ENCODE peak calls at places on chromosomes 4 and X, in seven cellular contexts. Y is progenitor cell of endocrine pancreas; Q is mammary epithelial cell; Z is keratinocyte; X is HL-60; J is CD4-positive, alpha-beta T cell; V is left ventricle myocardium inferior. N is an unnamed sample.

GRCh38 chr4:213971-214370 is 89.7 kb downstream of the ZNF718 start:
- DNase-seq in Y (no peak), Z (no peak), X (no peak), J (no peak), V (no peak), Q (peak; percentile 52), N (no peak)

GRCh38 chr4:65416875-65417274 is 253.4 kb downstream of the EPHA5 start:
- DNase-seq in V (peak; percentile 26), Q (no peak), X (no peak), J (no peak), Y (no peak), Z (no peak), N (no peak)

GRCh38 chrX:72526534-72527508 is 45.8 kb downstream of the HDAC8 start:
- DNase-seq in V (no peak), Y (no peak), Z (no peak), X (peak; percentile 69), Q (no peak), J (no peak), N (no peak)

GRCh38 chrX:103628386-103629290 is at the start of gene TCEAL1:
- DNase-seq in Q (peak; percentile 16), Y (peak; percentile 23), Z (no peak), J (peak; percentile 9), X (no peak), V (peak; percentile 47), N (peak; percentile 28)

GRCh38 chrX:46912673-46913491 is 661 bp downstream of the JADE3 start:
- DNase-seq in X (peak; percentile 38), J (peak; percentile 5), Z (no peak), Y (peak; percentile 59), V (peak; percentile 25), Q (peak; percentile 35), N (peak; percentile 61)

GRCh38 chr4:158870282-158871049 is 101.6 kb downstream of the FNIP2 start:
- DNase-seq in Z (no peak), V (no peak), J (no peak), Y (no peak), X (no peak), Q (no peak), N (no peak)

GRCh38 chrX:56788717-56789122 is 59.7 kb downstream of the NBDY start:
- DNase-seq in Q (no peak), V (no peak), Z (no peak), J (peak; percentile 68), X (no peak), Y (no peak), N (no peak)

GRCh38 chrX:102712216-102712966 is at the start of gene GPRASP2:
- DNase-seq in V (peak; percentile 60), X (no peak), J (no peak), Q (peak; percentile 24), Z (no peak), Y (peak; percentile 23), N (peak; percentile 36)

GRCh38 chrX:119686087-119686639 is 6.8 kb downstream of the SEPTIN6 start:
- DNase-seq in V (no peak), Q (no peak), J (no peak), X (no peak), Z (no peak), Y (no peak), N (no peak)

GRCh38 chr4:108008721-108009120 is 19.0 kb downstream of the HADH start:
- DNase-seq in V (no peak), J (no peak), Y (no peak), X (peak; percentile 31), Q (peak; percentile 79), Z (no peak), N (no peak)

GRCh38 chr4:52234539-52235174 is 183.6 kb downstream of the SPATA18 start:
- DNase-seq in X (no peak), V (no peak), Z (no peak), J (no peak), Q (peak; percentile 41), Y (no peak), N (no peak)

GRCh38 chr4:3671571-3672464 is 94.4 kb upstream of the ADRA2C start:
- DNase-seq in Q (no peak), Z (no peak), V (no peak), Y (no peak), J (no peak), X (no peak), N (no peak)

GRCh38 chrX:19034025-19034424 is 50.1 kb upstream of the PHKA2 start:
- DNase-seq in X (no peak), Y (no peak), J (no peak), Z (no peak), Q (peak; percentile 15), V (no peak), N (no peak)

GRCh38 chr4:2186133-2186864 is 55.6 kb downstream of the HAUS3 start:
- DNase-seq in Z (no peak), V (no peak), Y (peak; percentile 23), Q (peak; percentile 58), X (no peak), J (no peak), N (peak; percentile 17)

GRCh38 chr4:169229571-169230028 is 41.2 kb downstream of the SH3RF1 start:
- DNase-seq in Y (no peak), J (no peak), Z (no peak), V (no peak), X (no peak), Q (peak; percentile 88), N (no peak)

GRCh38 chr4:113260671-113261070 is 211.2 kb downstream of the ANK2 start:
- DNase-seq in J (no peak), Z (no peak), Y (no peak), Q (no peak), X (no peak), V (no peak), N (no peak)

DNA sequence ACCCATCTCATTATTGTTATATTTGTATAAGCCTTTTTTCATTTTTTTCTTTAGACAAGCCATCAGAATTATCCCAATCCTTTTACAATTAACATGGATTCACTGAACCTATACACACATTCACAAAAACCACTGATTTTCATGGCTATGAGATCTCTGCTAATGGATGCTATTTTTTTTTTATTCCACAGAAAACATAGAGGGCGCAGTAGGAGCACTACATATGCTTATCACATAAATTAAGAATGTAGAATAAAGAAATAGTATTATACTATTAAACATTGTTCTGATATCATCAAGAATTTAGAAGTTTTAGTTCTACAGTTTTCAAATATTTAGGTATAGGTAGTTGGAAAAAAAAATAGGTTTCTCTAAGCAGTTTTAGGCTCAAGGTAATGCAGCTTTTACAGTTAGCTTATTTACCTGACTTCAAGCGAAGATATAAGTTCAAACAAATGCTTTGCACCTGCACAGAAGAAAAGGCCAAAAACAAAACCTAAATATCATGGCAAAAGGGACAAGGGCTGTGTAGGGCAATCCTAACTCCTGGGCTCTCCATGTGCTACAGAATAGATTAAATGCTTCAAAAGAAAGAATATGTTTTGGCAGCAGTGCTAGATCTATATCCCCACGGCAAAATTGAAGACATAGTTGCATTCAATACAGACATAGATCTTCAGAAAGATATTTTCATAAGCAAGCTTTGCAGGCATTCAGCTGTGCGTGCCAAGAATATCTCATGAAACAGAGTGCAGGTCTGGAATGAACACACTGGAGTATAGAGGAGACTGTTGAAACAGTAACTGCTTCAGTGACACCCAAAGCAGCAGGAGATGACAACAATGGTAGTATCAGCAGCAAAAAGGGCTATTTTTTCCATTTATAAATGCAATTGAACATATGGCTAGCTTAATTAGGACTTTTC is 1477.1 kb downstream of the ARAP2 start:
- DNase-seq in Q (no peak), Z (no peak), J (no peak), X (no peak), Y (no peak), V (no peak), N (no peak)
- TF ChIP-seq CTCF in Q (no peak), Z (no peak), J (no peak), X (no peak), Y (no peak), V (no peak), N (no peak)

DNA sequence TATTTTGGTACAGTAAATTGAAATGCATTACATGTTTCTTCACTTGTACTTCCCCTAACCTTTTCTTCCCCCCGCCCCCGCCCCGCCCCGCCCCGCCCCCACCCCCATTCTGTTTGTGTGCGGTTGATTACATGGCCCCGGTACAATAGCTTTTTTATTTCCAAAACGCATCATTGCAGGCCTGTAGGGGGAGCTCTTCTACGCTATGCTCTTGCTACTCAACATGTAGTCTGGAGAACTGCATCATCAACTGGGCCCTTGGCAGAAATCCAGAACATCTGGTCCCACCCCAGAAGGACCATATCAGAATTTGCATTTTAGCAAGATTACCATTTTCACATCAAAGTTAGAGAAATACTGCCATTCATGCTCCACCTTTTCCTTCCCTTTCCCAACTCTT is 333.3 kb upstream of the DDX53 start:
- DNase-seq in J (no peak), Z (no peak), Q (peak; percentile 14), V (no peak), Y (no peak), X (peak; percentile 29), N (peak; percentile 6)
- TF ChIP-seq CTCF in J (no peak), Z (no peak), Q (peak; percentile 29), V (no peak), Y (peak; percentile 23), X (no peak), N (peak; percentile 33)

GRCh38 chrX:906586-906985 is 276.0 kb downstream of the SHOX start:
- DNase-seq in Z (no peak), Y (no peak), Q (no peak), V (no peak), X (no peak), J (no peak), N (no peak)

DNA sequence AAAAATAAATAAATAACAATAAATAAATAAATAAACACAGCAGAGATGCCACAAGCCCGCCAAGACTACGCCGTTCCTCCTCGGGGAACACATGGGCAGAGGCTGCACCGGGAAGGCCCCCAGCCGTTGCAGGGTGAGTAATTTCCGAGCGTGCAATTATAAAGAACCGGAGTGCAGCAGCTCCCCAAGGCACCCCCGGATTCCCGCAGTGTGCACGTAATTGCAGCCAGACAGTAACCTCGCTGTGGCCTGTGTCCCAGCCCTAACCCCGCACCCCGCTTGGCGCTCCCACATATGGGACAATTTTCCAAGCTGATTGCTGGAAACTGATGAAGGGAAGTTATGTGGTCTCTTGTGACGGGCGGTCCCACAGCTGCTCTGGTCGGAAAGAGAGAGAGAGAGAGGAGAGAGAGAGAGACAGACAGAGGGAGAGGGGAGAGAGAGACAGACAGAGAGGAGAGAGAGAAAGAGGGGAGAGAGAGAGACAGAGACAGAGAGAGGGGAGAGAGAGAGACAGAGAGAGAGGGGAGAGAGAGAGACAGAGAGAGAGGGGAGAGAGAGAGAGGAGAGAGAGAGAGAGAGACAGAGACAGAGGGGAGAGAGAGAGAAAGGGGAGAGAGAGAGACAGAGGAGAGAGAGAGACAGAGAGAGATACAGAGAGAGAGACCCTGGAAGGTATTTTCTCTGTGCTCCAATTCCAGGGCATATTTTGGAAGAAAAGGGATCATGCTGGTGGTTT is 275.4 kb downstream of the SHOX start:
- DNase-seq in Z (no peak), X (no peak), J (no peak), Y (no peak), Q (no peak), V (no peak), N (no peak)
- TF ChIP-seq CTCF in Z (no peak), X (no peak), J (no peak), Y (no peak), Q (no peak), V (no peak), N (no peak)

DNA sequence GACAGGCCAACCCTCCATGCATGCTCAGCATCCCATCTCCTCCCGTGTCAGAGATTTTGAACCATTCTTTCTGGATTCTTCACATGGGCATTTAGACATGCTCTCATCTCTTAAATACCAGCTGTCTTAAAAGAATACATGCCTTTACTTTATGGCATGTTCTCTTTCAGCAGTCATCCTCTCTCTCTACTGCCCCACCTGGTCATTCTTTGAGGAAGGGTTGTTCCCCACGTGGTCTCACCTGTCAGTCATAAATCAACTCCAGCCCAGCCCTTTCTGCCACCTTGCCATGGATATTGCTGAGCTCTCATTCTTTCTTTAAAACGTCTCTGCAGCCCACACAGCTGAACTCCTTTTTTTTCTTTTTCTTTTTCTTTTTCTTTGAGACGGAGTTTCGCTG is 111.3 kb downstream of the ARHGAP10 start:
- DNase-seq in J (no peak), Q (no peak), X (no peak), V (no peak), Z (no peak), Y (no peak), N (no peak)
- TF ChIP-seq CTCF in J (no peak), Q (peak; percentile 33), X (no peak), V (peak; percentile 12), Z (peak; percentile 47), Y (peak; percentile 27), N (peak; percentile 18)

N was measured in endothelial cell.